ENCODE peak calls at places on chromosomes 11 and 22, in seven cellular contexts. P, X, I, B, D, U and K are unnamed samples.

GRCh38 chr11:123839131-123839530 is 33.0 kb upstream of the OR6M1 start:
- DNase-seq in P (no peak), X (no peak), I (no peak), B (no peak), D (no peak), U (no peak), K (no peak)

GRCh38 chr11:110130642-110131238 is 37.5 kb downstream of the ZC3H12C start:
- DNase-seq in P (peak), X (no peak), I (no peak), B (peak), D (no peak), U (no peak), K (no peak)

GRCh38 chr11:101342307-101342706 is 212.7 kb upstream of the PGR start:
- DNase-seq in P (no peak), X (no peak), I (no peak), B (no peak), D (no peak), U (no peak), K (no peak)

GRCh38 chr11:120400564-120401364 is 64.6 kb downstream of the ARHGEF12 start:
- DNase-seq in P (peak), X (no peak), I (peak), B (peak), D (no peak), U (no peak), K (peak)

GRCh38 chr22:48536691-48537591 is 1290.7 kb downstream of the BRD1 start:
- DNase-seq in P (no peak), X (no peak), I (no peak), B (no peak), D (peak), U (no peak), K (no peak)

GRCh38 chr11:124738713-124739478 is 846 bp upstream of the NRGN start:
- DNase-seq in P (no peak), X (no peak), I (no peak), B (no peak), D (no peak), U (no peak), K (no peak)

GRCh38 chr11:3136542-3137455 is 28.3 kb downstream of the OSBPL5 start:
- DNase-seq in P (no peak), X (peak), I (no peak), B (no peak), D (peak), U (no peak), K (no peak)

GRCh38 chr11:43908191-43908590 is 27.6 kb downstream of the ALKBH3 start:
- DNase-seq in P (no peak), X (no peak), I (no peak), B (no peak), D (no peak), U (no peak), K (no peak)

GRCh38 chr11:86938900-86939880 is 16.0 kb downstream of the FZD4 start:
- DNase-seq in P (peak), X (no peak), I (peak), B (peak), D (no peak), U (no peak), K (no peak)

GRCh38 chr11:120551191-120551590 is 39.6 kb downstream of the GRIK4 start:
- DNase-seq in P (no peak), X (no peak), I (no peak), B (no peak), D (no peak), U (no peak), K (no peak)

GRCh38 chr11:76208829-76209670 is 2.7 kb upstream of the WNT11 start:
- DNase-seq in P (peak), X (peak), I (no peak), B (peak), D (peak), U (peak), K (no peak)

GRCh38 chr22:37169412-37169811 is 18.6 kb downstream of the C1QTNF6 start:
- DNase-seq in P (no peak), X (peak), I (no peak), B (no peak), D (no peak), U (peak), K (no peak)

GRCh38 chr22:37165940-37166674 is 16.4 kb upstream of the IL2RB start:
- DNase-seq in P (no peak), X (no peak), I (no peak), B (no peak), D (no peak), U (no peak), K (no peak)

GRCh38 chr22:37166675-37167066 is 17.0 kb upstream of the IL2RB start:
- DNase-seq in P (peak), X (peak), I (peak), B (peak), D (peak), U (peak), K (no peak)

GRCh38 chr22:37167981-37168647 is 18.4 kb upstream of the IL2RB start:
- DNase-seq in P (no peak), X (no peak), I (no peak), B (no peak), D (no peak), U (no peak), K (no peak)

DNA sequence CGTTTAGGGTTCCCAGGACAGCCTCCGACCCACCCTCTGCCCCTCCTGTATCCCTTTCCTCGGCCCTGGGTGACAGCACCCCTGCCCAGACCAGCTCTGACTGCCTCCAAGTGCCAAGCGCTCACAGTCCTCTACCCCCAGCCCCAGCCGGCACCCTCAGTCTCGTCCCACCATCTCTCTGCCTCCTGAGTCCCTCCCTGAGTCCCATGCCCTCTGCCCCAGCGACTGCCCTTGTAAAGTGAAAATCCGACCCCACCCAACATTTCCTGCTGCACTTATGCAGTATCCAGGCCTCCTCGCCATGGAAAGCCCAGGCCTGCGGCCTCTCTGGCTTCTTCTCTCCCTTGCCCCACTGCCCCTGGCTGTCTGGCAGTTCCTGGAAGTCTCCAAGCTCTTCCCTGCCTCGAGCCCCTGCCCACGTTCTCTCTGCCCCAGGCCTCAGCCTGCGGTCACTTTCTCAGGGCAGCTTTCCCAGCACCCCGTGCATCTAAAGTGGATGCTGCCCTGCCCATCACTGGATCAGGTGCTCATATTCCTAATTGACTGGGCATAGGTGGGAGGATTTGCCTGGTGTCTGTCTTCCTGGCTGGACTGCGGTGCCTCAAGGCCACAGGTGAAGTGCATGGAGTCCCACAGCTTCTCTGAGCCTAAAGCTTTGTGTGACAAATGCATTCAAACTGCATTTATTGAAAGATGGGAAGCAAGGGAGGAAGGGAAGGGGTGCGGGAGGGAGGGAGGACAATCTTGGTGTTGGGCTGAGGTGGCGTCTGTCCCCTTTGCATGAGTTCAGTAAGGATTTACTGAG is 17.7 kb upstream of the IL2RB start:
- DNase-seq in P (no peak), X (no peak), I (no peak), B (no peak), D (no peak), U (no peak), K (no peak)
- H3K4me3 ChIP-seq in P (no peak), X (no peak), I (no peak), B (no peak), D (peak), U (no peak), K (no peak)

GRCh38 chr11:21174781-21175180 is 505.4 kb downstream of the NELL1 start:
- DNase-seq in P (no peak), X (no peak), I (peak), B (no peak), D (no peak), U (no peak), K (no peak)
- H3K4me3 ChIP-seq in P (no peak), X (no peak), I (no peak), B (no peak), D (no peak), U (no peak), K (no peak)

GRCh38 chr11:73343076-73343833 is 32.9 kb upstream of the RELT start:
- DNase-seq in P (no peak), X (no peak), I (no peak), B (no peak), D (no peak), U (no peak), K (no peak)
- H3K4me3 ChIP-seq in P (peak), X (no peak), I (no peak), B (no peak), D (peak), U (peak), K (no peak)

GRCh38 chr22:49999901-50000586 is 12.5 kb downstream of the IL17REL start:
- DNase-seq in P (no peak), X (no peak), I (no peak), B (no peak), D (no peak), U (no peak), K (no peak)
- H3K4me3 ChIP-seq in P (peak), X (no peak), I (peak), B (peak), D (peak), U (peak), K (no peak)

DNA sequence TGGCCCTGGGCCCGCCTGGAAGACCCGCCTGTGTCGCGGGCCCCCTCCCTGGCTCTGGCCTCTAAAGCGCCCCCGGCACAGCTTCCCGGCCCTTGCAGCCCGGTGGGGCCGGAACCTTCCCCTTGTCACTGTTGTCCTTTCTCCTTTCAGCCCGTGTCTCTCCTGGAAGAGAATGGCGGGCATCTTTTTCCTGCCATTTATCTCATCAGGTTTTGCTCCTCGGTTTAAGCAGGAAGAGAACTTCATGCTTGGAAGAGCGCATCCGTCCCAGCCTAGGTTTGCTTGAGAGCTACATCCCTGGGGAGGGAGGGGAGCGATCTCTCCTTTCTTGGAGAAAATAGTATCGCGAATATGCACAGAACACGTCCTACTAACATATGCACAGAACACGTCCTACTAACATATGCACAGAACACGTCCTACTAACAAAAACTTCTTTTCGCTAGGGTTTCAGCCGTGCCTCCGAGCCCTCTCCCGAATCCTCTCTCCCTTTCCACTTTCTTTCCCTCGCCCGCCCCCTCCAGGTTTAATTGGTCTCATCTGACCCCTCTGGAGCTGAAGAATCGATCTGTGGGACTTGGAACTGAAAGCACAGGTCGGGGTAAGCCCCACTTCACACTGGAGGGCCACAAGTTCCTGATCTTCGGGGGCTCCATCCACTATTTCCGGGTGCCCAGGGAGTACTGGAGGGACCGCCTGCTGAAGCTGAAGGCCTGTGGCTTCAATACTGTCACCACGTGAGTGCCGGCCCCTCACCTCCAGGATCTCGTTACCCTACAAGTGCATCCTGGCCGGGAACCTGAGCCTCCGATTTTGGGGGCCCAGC is 1.2 kb downstream of the GLB1L3 start:
- DNase-seq in P (no peak), X (no peak), I (no peak), B (no peak), D (no peak), U (no peak), K (no peak)
- H3K4me3 ChIP-seq in P (no peak), X (peak), I (peak), B (no peak), D (peak), U (peak), K (no peak)

DNA sequence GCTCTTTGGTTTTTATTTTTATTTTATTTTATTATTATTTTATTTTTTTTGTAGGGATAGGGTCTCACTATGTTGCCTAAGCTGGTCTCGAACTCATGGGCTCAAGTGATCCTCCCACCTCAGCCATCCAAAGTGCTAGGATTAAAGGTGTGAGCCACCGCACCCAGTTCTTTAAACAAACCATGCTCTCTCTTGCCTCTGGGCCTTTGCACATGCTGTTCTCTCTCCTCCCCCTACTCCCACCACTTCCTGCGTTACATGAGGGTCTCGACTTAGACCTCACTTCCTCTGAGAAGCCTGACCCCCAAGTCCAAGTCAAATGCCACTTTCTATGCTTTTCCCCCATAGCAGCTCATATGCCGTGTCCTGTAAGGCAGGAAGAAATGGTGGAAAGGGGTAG is 15.2 kb upstream of the TCF20 start:
- DNase-seq in P (no peak), X (no peak), I (no peak), B (no peak), D (no peak), U (no peak), K (no peak)
- H3K4me3 ChIP-seq in P (no peak), X (no peak), I (no peak), B (no peak), D (no peak), U (no peak), K (no peak)

GRCh38 chr11:34525887-34526657 is 12.5 kb upstream of the ELF5 start:
- DNase-seq in P (no peak), X (no peak), I (no peak), B (no peak), D (no peak), U (no peak), K (no peak)
- H3K4me3 ChIP-seq in P (no peak), X (no peak), I (no peak), B (no peak), D (no peak), U (no peak), K (no peak)

GRCh38 chr11:6782720-6783119 is at the start of gene OR2AG1:
- DNase-seq in P (no peak), X (no peak), I (no peak), B (no peak), D (no peak), U (no peak), K (no peak)
- H3K4me3 ChIP-seq in P (no peak), X (no peak), I (no peak), B (no peak), D (no peak), U (no peak), K (no peak)

GRCh38 chr22:44519895-44520294 is 21.9 kb upstream of the RTL6 start:
- DNase-seq in P (no peak), X (no peak), I (no peak), B (no peak), D (no peak), U (no peak), K (no peak)
- H3K4me3 ChIP-seq in P (no peak), X (no peak), I (no peak), B (no peak), D (no peak), U (no peak), K (no peak)